ENCODE peak calls at places on chromosomes 6 and 20, in ten cellular contexts. A is left ventricle myocardium inferior, G is cardiac fibroblast, P is fibroblast of the aortic adventitia, S is mucosa of descending colon, C is upper lobe of left lung, I is IMR-90, B is SJSA1, M is mammary epithelial cell, D is AG04450. O is an unnamed sample.

GRCh38 chr20:46631212-46631869 is 19.9 kb downstream of the SLC13A3 start:
- DNase-seq in P (no peak), S (no peak), A (no peak), C (peak; percentile 65), M (peak; percentile 26), B (no peak), G (peak; percentile 8), D (no peak), I (peak; percentile 15), O (no peak)

GRCh38 chr6:107098436-107099307 is 16.6 kb downstream of the BEND3 start:
- DNase-seq in G (no peak), D (no peak), P (no peak), I (no peak), M (no peak), A (no peak), B (no peak), C (no peak), S (no peak), O (no peak)

GRCh38 chr6:72410769-72411168 is 211.1 kb upstream of the KCNQ5 start:
- DNase-seq in G (no peak), P (no peak), B (no peak), C (no peak), A (no peak), D (no peak), M (no peak), I (no peak), S (no peak), O (no peak)

GRCh38 chr6:150573041-150573681 is 26.5 kb upstream of the PLEKHG1 start:
- DNase-seq in B (no peak), I (no peak), M (no peak), P (no peak), C (no peak), S (no peak), A (peak; percentile 21), D (no peak), G (no peak), O (no peak)

GRCh38 chr20:54585222-54585621 is 109.8 kb downstream of the DOK5 start:
- DNase-seq in P (no peak), C (no peak), A (no peak), S (no peak), M (no peak), I (no peak), D (no peak), B (no peak), G (no peak), O (no peak)

GRCh38 chr6:40436685-40437604 is 150.2 kb downstream of the LRFN2 start:
- DNase-seq in S (no peak), M (peak; percentile 72), B (no peak), D (no peak), I (no peak), A (no peak), G (no peak), P (peak; percentile 0), C (no peak), O (no peak)

GRCh38 chr20:45890077-45890996 is 671 bp downstream of the NEURL2 start:
- DNase-seq in S (peak; percentile 87), A (peak; percentile 85), D (no peak), B (peak; percentile 86), C (peak; percentile 90), I (peak; percentile 78), M (no peak), G (peak; percentile 87), P (peak; percentile 78), O (no peak)

GRCh38 chr20:52150440-52151258 is 40.9 kb downstream of the ZFP64 start:
- DNase-seq in C (no peak), A (no peak), I (peak; percentile 58), G (peak; percentile 63), S (no peak), M (peak; percentile 26), B (no peak), D (peak; percentile 20), P (peak; percentile 65), O (peak; percentile 9)

GRCh38 chr6:47922391-47922790 is 140.6 kb downstream of the OPN5 start:
- DNase-seq in S (no peak), P (peak; percentile 1), G (peak; percentile 23), D (no peak), B (no peak), C (no peak), I (no peak), A (no peak), M (no peak), O (no peak)

GRCh38 chr20:40502431-40502992 is 186.5 kb downstream of the MAFB start:
- DNase-seq in P (no peak), S (no peak), I (no peak), B (no peak), G (no peak), C (no peak), A (no peak), D (no peak), M (no peak), O (no peak)

GRCh38 chr20:3045816-3046676 is at the start of gene MRPS26:
- DNase-seq in B (peak; percentile 89), C (peak; percentile 94), P (peak; percentile 73), D (peak; percentile 37), A (peak; percentile 93), M (peak; percentile 88), I (peak; percentile 81), G (peak; percentile 88), S (peak; percentile 94), O (peak; percentile 42)

GRCh38 chr20:3044336-3044965 is 1.0 kb downstream of the GNRH2 start:
- DNase-seq in A (no peak), B (no peak), C (no peak), G (no peak), S (peak; percentile 33), M (no peak), P (no peak), D (no peak), I (no peak), O (no peak)

GRCh38 chr20:3045042-3045815 is 623 bp upstream of the MRPS26 start:
- DNase-seq in M (peak; percentile 85), S (no peak), A (peak; percentile 81), B (peak; percentile 81), I (peak; percentile 86), C (peak; percentile 85), G (peak; percentile 72), D (peak; percentile 49), P (peak; percentile 72), O (peak; percentile 20)

GRCh38 chr20:3047486-3048419 is 1.9 kb downstream of the MRPS26 start:
- DNase-seq in M (no peak), S (no peak), G (no peak), P (no peak), C (no peak), D (no peak), B (no peak), I (no peak), A (no peak), O (no peak)

GRCh38 chr20:3046677-3047462 is 1.0 kb downstream of the MRPS26 start:
- DNase-seq in M (peak; percentile 73), G (peak; percentile 23), B (no peak), P (peak; percentile 11), I (no peak), D (no peak), S (no peak), C (peak; percentile 56), A (no peak), O (no peak)
- H3K4me3 ChIP-seq in M (peak overlapping the region; percentile 92), G (peak overlapping the region; percentile 82), B (peak overlapping the region; percentile 88), P (peak overlapping the region; percentile 90), I (peak overlapping the region; percentile 83), D (peak overlapping the region; percentile 81), S (peak overlapping the region; percentile 82), C (peak overlapping the region; percentile 78), A (peak overlapping the region; percentile 87), O (peak overlapping the region; percentile 87)

GRCh38 chr6:32109114-32109764 is at the start of gene TNXB:
- DNase-seq in B (no peak), A (peak; percentile 59), I (no peak), D (no peak), P (no peak), M (no peak), G (peak; percentile 55), C (no peak), S (peak; percentile 50), O (no peak)
- H3K4me3 ChIP-seq in B (no peak within 1 kb of the TSS), A (peak within 1 kb of the TSS; percentile 70), I (no peak within 1 kb of the TSS), D (no peak within 1 kb of the TSS), P (peak within 1 kb of the TSS; percentile 69), M (no peak within 1 kb of the TSS), G (peak within 1 kb of the TSS; percentile 51), C (peak within 1 kb of the TSS; percentile 40), S (no peak within 1 kb of the TSS), O (peak within 1 kb of the TSS; percentile 3)

GRCh38 chr6:44011350-44011925 is 115.8 kb downstream of the MRPL14 start:
- DNase-seq in D (no peak), M (no peak), S (no peak), I (no peak), B (no peak), P (peak; percentile 48), A (no peak), G (no peak), C (no peak), O (no peak)

GRCh38 chr6:44009425-44010321 is 117.6 kb downstream of the MRPL14 start:
- DNase-seq in B (no peak), A (peak; percentile 68), S (no peak), M (peak; percentile 69), I (peak; percentile 29), P (peak; percentile 48), D (no peak), G (no peak), C (no peak), O (no peak)

GRCh38 chr6:44008821-44009370 is 118.4 kb downstream of the MRPL14 start:
- DNase-seq in A (no peak), I (no peak), M (no peak), D (no peak), S (no peak), C (no peak), G (no peak), B (no peak), P (no peak), O (no peak)

GRCh38 chr6:44012078-44012493 is 115.2 kb downstream of the MRPL14 start:
- DNase-seq in G (peak; percentile 88), S (peak; percentile 13), I (peak; percentile 99), A (no peak), M (peak; percentile 98), P (peak; percentile 99), B (peak; percentile 67), C (peak; percentile 68), D (peak; percentile 82), O (peak; percentile 71)

GRCh38 chr6:44010411-44011349 is 116.6 kb downstream of the MRPL14 start:
- DNase-seq in G (peak; percentile 88), C (peak; percentile 52), S (peak; percentile 19), A (peak; percentile 51), P (peak; percentile 95), D (peak; percentile 96), I (peak; percentile 100), B (peak; percentile 96), M (peak; percentile 90), O (peak; percentile 78)
- H3K4me3 ChIP-seq in G (no peak overlapping the region), C (no peak overlapping the region), S (no peak overlapping the region), A (peak overlapping the region; percentile 33), P (no peak overlapping the region), D (peak overlapping the region; percentile 18), I (no peak overlapping the region), B (no peak overlapping the region), M (no peak overlapping the region), O (no peak overlapping the region)

DNA sequence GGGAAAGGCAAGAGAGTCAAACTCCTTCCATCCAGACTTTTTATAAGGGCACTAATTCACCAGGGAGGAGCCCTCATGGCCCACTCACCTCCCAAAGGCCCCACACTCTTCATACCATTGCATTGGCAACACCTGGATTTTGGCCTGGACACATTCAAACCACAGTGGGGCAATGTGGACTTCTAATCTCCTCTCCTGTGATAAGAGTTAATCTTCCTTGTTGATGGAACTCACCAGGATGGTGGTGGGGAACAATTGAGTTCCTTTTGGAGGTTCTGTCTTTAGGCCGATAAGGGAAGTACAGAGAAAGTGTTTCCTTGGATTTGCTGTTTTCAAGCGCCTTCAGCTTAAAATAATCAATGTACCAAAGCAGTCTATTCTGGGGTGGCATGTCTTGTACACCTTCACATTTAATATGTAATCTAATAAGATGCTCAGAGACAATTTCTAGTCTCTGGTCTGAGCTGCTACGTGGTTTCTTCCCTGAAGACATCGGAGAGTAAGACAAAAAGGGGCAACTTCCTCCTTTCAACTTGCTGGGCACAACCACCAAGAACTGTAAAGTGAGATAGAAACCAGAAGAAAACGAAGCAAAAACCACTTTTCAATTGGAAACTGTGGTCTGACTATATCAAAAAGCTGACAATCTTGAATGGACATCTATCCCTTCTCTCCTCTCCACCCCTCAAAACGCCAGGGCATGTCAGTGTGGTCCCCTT is 268.9 kb downstream of the CD83 start:
- DNase-seq in B (no peak), M (no peak), S (no peak), I (no peak), C (no peak), A (no peak), G (no peak), D (no peak), P (no peak), O (no peak)
- H3K4me3 ChIP-seq in B (no peak overlapping the region), M (no peak overlapping the region), S (no peak overlapping the region), I (no peak overlapping the region), C (no peak overlapping the region), A (no peak overlapping the region), G (no peak overlapping the region), D (no peak overlapping the region), P (no peak overlapping the region), O (no peak overlapping the region)

O was measured in BJ.